ENCODE peak calls at places on chromosome 21, in five cellular contexts. D is activated CD4-positive, alpha-beta T cell treated with anti-CD3 and anti-CD28 coated beads, Interleukin-2, amount 10 ng/mL, durations not matched to agents 24 days and 14 days; J is lower lobe of right lung; I is A549; X is ELR. V is an unnamed sample.

GRCh38 chr21:42343101-42343500 is 7.7 kb downstream of the TFF2 start:
- DNase-seq in D (no peak), J (no peak), I (no peak), X (no peak), V (no peak)

GRCh38 chr21:17498586-17498985 is 14.3 kb upstream of the CXADR start:
- DNase-seq in D (no peak), J (no peak), I (no peak), X (no peak), V (no peak)

GRCh38 chr21:32073593-32073992 is 200.8 kb downstream of the HUNK start:
- DNase-seq in D (no peak), J (no peak), I (no peak), X (no peak), V (no peak)

GRCh38 chr21:16330340-16331319 is 600.8 kb downstream of the USP25 start:
- DNase-seq in D (peak; percentile 65), J (no peak), I (peak; percentile 1), X (peak; percentile 76), V (peak; percentile 68)

GRCh38 chr21:37762606-37763005 is 153.7 kb downstream of the KCNJ6 start:
- DNase-seq in D (no peak), J (no peak), I (no peak), X (no peak), V (no peak)

GRCh38 chr21:15894596-15894995 is 164.8 kb downstream of the USP25 start:
- DNase-seq in D (no peak), J (no peak), I (no peak), X (peak; percentile 43), V (peak; percentile 8)

GRCh38 chr21:35438643-35439404 is 389.7 kb upstream of the RUNX1 start:
- DNase-seq in D (peak; percentile 70), J (no peak), I (no peak), X (no peak), V (no peak)

GRCh38 chr21:45043541-45044020 is 30.8 kb upstream of the ADARB1 start:
- DNase-seq in D (no peak), J (no peak), I (no peak), X (no peak), V (no peak)

GRCh38 chr21:44593598-44594405 is 1.5 kb upstream of the KRTAP10-6 start:
- DNase-seq in D (no peak), J (no peak), I (no peak), X (no peak), V (no peak)

GRCh38 chr21:35259452-35259851 is 210.3 kb upstream of the RUNX1 start:
- DNase-seq in D (no peak), J (no peak), I (no peak), X (no peak), V (no peak)

GRCh38 chr21:25895565-25896205 is 160.9 kb downstream of the GABPA start:
- DNase-seq in D (peak; percentile 65), J (no peak), I (no peak), X (peak; percentile 69), V (peak; percentile 32)

GRCh38 chr21:33618407-33618806 is 23.1 kb downstream of the CRYZL1 start:
- DNase-seq in D (no peak), J (no peak), I (no peak), X (no peak), V (no peak)

GRCh38 chr21:42159560-42160110 is 59.3 kb upstream of the ABCG1 start:
- DNase-seq in D (no peak), J (no peak), I (no peak), X (no peak), V (no peak)

GRCh38 chr21:46092026-46092764 is 5.7 kb upstream of the COL6A2 start:
- DNase-seq in D (peak; percentile 45), J (no peak), I (no peak), X (peak; percentile 90), V (peak; percentile 98)

GRCh38 chr21:41957991-41958766 is 4.4 kb upstream of the C2CD2 start:
- DNase-seq in D (no peak), J (no peak), I (peak; percentile 68), X (peak; percentile 96), V (peak; percentile 83)

GRCh38 chr21:15732290-15732995 is 2.7 kb downstream of the USP25 start:
- DNase-seq in D (peak; percentile 71), J (no peak), I (no peak), X (peak; percentile 43), V (peak; percentile 14)

GRCh38 chr21:26135520-26135919 is 35.0 kb downstream of the APP start:
- DNase-seq in D (no peak), J (no peak), I (no peak), X (no peak), V (no peak)

GRCh38 chr21:37338671-37339526 is 27.7 kb upstream of the DYRK1A start:
- DNase-seq in D (no peak), J (no peak), I (peak; percentile 81), X (peak; percentile 96), V (peak; percentile 96)

GRCh38 chr21:32770514-32771133 is 931 bp downstream of the PAXBP1 start:
- DNase-seq in D (no peak), J (no peak), I (no peak), X (peak; percentile 50), V (no peak)

GRCh38 chr21:14572206-14572780 is 26.2 kb upstream of the SAMSN1 start:
- DNase-seq in D (no peak), J (no peak), I (no peak), X (no peak), V (no peak)

GRCh38 chr21:44011774-44012473 is at the start of gene TRAPPC10:
- DNase-seq in D (peak; percentile 97), J (peak; percentile 90), I (peak; percentile 59), X (peak; percentile 86), V (peak; percentile 87)

GRCh38 chr21:15422761-15423160 is 307.0 kb upstream of the USP25 start:
- DNase-seq in D (no peak), J (no peak), I (no peak), X (peak; percentile 3), V (no peak)

GRCh38 chr21:38853421-38853919 is 47.7 kb downstream of the ETS2 start:
- DNase-seq in D (peak; percentile 45), J (no peak), I (peak; percentile 34), X (peak; percentile 91), V (peak; percentile 31)

GRCh38 chr21:44425895-44426662 is 29.2 kb upstream of the LRRC3 start:
- DNase-seq in D (no peak), J (no peak), I (no peak), X (no peak), V (no peak)

GRCh38 chr21:26351661-26352060 is 181.1 kb upstream of the APP start:
- DNase-seq in D (no peak), J (no peak), I (no peak), X (peak; percentile 34), V (peak; percentile 27)

GRCh38 chr21:36209626-36210171 is 53.1 kb downstream of the DOP1B start:
- DNase-seq in D (peak; percentile 87), J (peak; percentile 52), I (no peak), X (peak; percentile 82), V (peak; percentile 50)

GRCh38 chr21:15964181-15964855 is 234.5 kb downstream of the USP25 start:
- DNase-seq in D (no peak), J (no peak), I (no peak), X (no peak), V (no peak)

GRCh38 chr21:15495965-15496364 is 233.8 kb upstream of the USP25 start:
- DNase-seq in D (no peak), J (no peak), I (no peak), X (peak; percentile 63), V (peak; percentile 60)

GRCh38 chr21:25501996-25502665 is 105.2 kb downstream of the MRPL39 start:
- DNase-seq in D (peak; percentile 67), J (no peak), I (no peak), X (no peak), V (no peak)

GRCh38 chr21:28805885-28806284 is 186.8 kb downstream of the LTN1 start:
- DNase-seq in D (no peak), J (no peak), I (no peak), X (peak; percentile 55), V (peak; percentile 97)

GRCh38 chr21:19987671-19988070 is 1010.5 kb upstream of the NCAM2 start:
- DNase-seq in D (no peak), J (no peak), I (no peak), X (no peak), V (no peak)

GRCh38 chr21:32921632-32922230 is 104.0 kb upstream of the OLIG2 start:
- DNase-seq in D (peak; percentile 79), J (peak; percentile 61), I (no peak), X (peak; percentile 28), V (no peak)

GRCh38 chr21:35965699-35966098 is 94.6 kb downstream of the SETD4 start:
- DNase-seq in D (no peak), J (no peak), I (no peak), X (no peak), V (no peak)

GRCh38 chr21:42220138-42220701 is 1.3 kb downstream of the ABCG1 start:
- DNase-seq in D (peak; percentile 95), J (peak; percentile 72), I (peak; percentile 40), X (peak; percentile 12), V (no peak)

GRCh38 chr21:32597205-32597604 is 11.9 kb upstream of the TCP10L start:
- DNase-seq in D (no peak), J (no peak), I (peak; percentile 12), X (peak; percentile 98), V (peak; percentile 42)